ENCODE peak calls at places on chromosomes 16 and 17, in five cellular contexts. One of them, this sample, is unnamed.

GRCh38 chr16:17377360-17378324 is 93.1 kb downstream of the XYLT1 start:
- DNase-seq in fibroblast of the conjunctiva: no peak
- DNase-seq in T1000: no peak
- DNase-seq in CD4-positive, alpha-beta T cell: no peak
- DNase-seq in EL: no peak
- DNase-seq in this sample: no peak

GRCh38 chr16:88350922-88351321 is 31.8 kb upstream of the ZNF469 start:
- DNase-seq in CD4-positive, alpha-beta T cell: no peak
- DNase-seq in fibroblast of the conjunctiva: no peak
- DNase-seq in EL: no peak
- DNase-seq in T1000: no peak
- DNase-seq in this sample: no peak

GRCh38 chr16:54290203-54291106 is 3.9 kb upstream of the IRX3 start:
- DNase-seq in CD4-positive, alpha-beta T cell: no peak
- DNase-seq in fibroblast of the conjunctiva: no peak
- DNase-seq in T1000: no peak
- DNase-seq in EL: no peak
- DNase-seq in this sample: no peak

GRCh38 chr17:81183316-81183715 is 17.3 kb upstream of the AATK start:
- DNase-seq in CD4-positive, alpha-beta T cell: no peak
- DNase-seq in T1000: no peak
- DNase-seq in fibroblast of the conjunctiva: no peak
- DNase-seq in EL: no peak
- DNase-seq in this sample: no peak

GRCh38 chr17:6244796-6245195 is 174.6 kb downstream of the WSCD1 start:
- DNase-seq in fibroblast of the conjunctiva: no peak
- DNase-seq in CD4-positive, alpha-beta T cell: no peak
- DNase-seq in EL: no peak
- DNase-seq in T1000: no peak
- DNase-seq in this sample: peak; percentile 74

GRCh38 chr16:88468289-88469129 is 15.4 kb downstream of the ZFPM1 start:
- DNase-seq in T1000: no peak
- DNase-seq in fibroblast of the conjunctiva: no peak
- DNase-seq in EL: peak; percentile 17
- DNase-seq in CD4-positive, alpha-beta T cell: no peak
- DNase-seq in this sample: peak; percentile 10

GRCh38 chr17:76272541-76273434 is 7.6 kb downstream of the UBALD2 start:
- DNase-seq in CD4-positive, alpha-beta T cell: no peak
- DNase-seq in T1000: no peak
- DNase-seq in EL: no peak
- DNase-seq in fibroblast of the conjunctiva: no peak
- DNase-seq in this sample: no peak

GRCh38 chr17:27810211-27810901 is 10.0 kb upstream of the NOS2 start:
- DNase-seq in fibroblast of the conjunctiva: no peak
- DNase-seq in EL: no peak
- DNase-seq in CD4-positive, alpha-beta T cell: no peak
- DNase-seq in T1000: no peak
- DNase-seq in this sample: peak; percentile 10

GRCh38 chr17:27413792-27414191 is 42.5 kb upstream of the KSR1 start:
- DNase-seq in CD4-positive, alpha-beta T cell: no peak
- DNase-seq in T1000: no peak
- DNase-seq in fibroblast of the conjunctiva: no peak
- DNase-seq in EL: no peak
- DNase-seq in this sample: no peak

GRCh38 chr17:61106354-61106753 is 293.3 kb upstream of the TBX2 start:
- DNase-seq in EL: no peak
- DNase-seq in T1000: no peak
- DNase-seq in CD4-positive, alpha-beta T cell: no peak
- DNase-seq in fibroblast of the conjunctiva: no peak
- DNase-seq in this sample: no peak